ENCODE peak calls at places on chromosomes 7 and 10, in five cellular contexts. Y, F, A, N and U are unnamed samples. For H3K4me1, the result is how much of the 10 kb centered on the place peaks cover.

GRCh38 chr10:104796817-104797216 is 155.7 kb downstream of the SORCS3 start:
- DNase-seq in Y (no peak), F (no peak), A (no peak), N (no peak), U (no peak)

GRCh38 chr7:22485189-22485588 is 14.8 kb downstream of the STEAP1B start:
- DNase-seq in Y (no peak), F (peak), A (no peak), N (no peak), U (no peak)

GRCh38 chr7:39709768-39710291 is 86.5 kb downstream of the RALA start:
- DNase-seq in Y (no peak), F (peak), A (no peak), N (no peak), U (no peak)

GRCh38 chr10:62127975-62128374 is 140.7 kb downstream of the RTKN2 start:
- DNase-seq in Y (no peak), F (no peak), A (no peak), N (no peak), U (no peak)

GRCh38 chr7:77653572-77653971 is 42.7 kb upstream of the RSBN1L start:
- DNase-seq in Y (no peak), F (no peak), A (no peak), N (no peak), U (no peak)

GRCh38 chr10:117364121-117364960 is 10.9 kb downstream of the PDZD8 start:
- DNase-seq in Y (no peak), F (peak), A (no peak), N (no peak), U (no peak)

GRCh38 chr10:52571516-52572182 is 200.9 kb downstream of the MBL2 start:
- DNase-seq in Y (no peak), F (no peak), A (no peak), N (no peak), U (no peak)

GRCh38 chr10:72340510-72340895 is 14.2 kb downstream of the DNAJB12 start:
- DNase-seq in Y (peak), F (no peak), A (peak), N (peak), U (peak)

GRCh38 chr7:952548-953441 is 1.7 kb downstream of the ADAP1 start:
- DNase-seq in Y (no peak), F (no peak), A (peak), N (peak), U (no peak)

GRCh38 chr7:55794527-55794926 is 68.0 kb downstream of the SEPTIN14 start:
- DNase-seq in Y (no peak), F (no peak), A (no peak), N (no peak), U (no peak)

GRCh38 chr10:17229717-17229966 is 1.6 kb downstream of the VIM start:
- DNase-seq in Y (no peak), F (no peak), A (no peak), N (no peak), U (no peak)

GRCh38 chr10:16787361-16787791 is 29.8 kb downstream of the RSU1 start:
- DNase-seq in Y (peak), F (no peak), A (no peak), N (no peak), U (no peak)

GRCh38 chr7:6453737-6454136 is 6.0 kb upstream of the DAGLB start:
- DNase-seq in Y (no peak), F (peak), A (no peak), N (no peak), U (no peak)

GRCh38 chr7:131648491-131648890 is 92.1 kb upstream of the PODXL start:
- DNase-seq in Y (no peak), F (no peak), A (no peak), N (no peak), U (no peak)

GRCh38 chr10:29627201-29628105 is 7.3 kb downstream of the SVIL start:
- DNase-seq in Y (no peak), F (peak), A (no peak), N (no peak), U (no peak)

GRCh38 chr7:32515890-32516550 is 20.7 kb downstream of the AVL9 start:
- DNase-seq in Y (no peak), F (peak), A (no peak), N (no peak), U (no peak)

GRCh38 chr7:22697897-22698645 is 28.9 kb upstream of the IL6 start:
- DNase-seq in Y (no peak), F (no peak), A (peak), N (no peak), U (no peak)

GRCh38 chr10:30817541-30817940 is 188.0 kb upstream of the LYZL2 start:
- DNase-seq in Y (no peak), F (no peak), A (no peak), N (no peak), U (no peak)

GRCh38 chr10:78432582-78432981 is 398.9 kb downstream of the RPS24 start:
- DNase-seq in Y (no peak), F (no peak), A (no peak), N (peak), U (no peak)

GRCh38 chr7:4195650-4196049 is 486.4 kb upstream of the FOXK1 start:
- DNase-seq in Y (no peak), F (no peak), A (no peak), N (no peak), U (no peak)

GRCh38 chr10:26359670-26360069 is 78.5 kb upstream of the APBB1IP start:
- DNase-seq in Y (no peak), F (no peak), A (no peak), N (no peak), U (no peak)

GRCh38 chr7:93837245-93837644 is 53.3 kb downstream of the TFPI2 start:
- DNase-seq in Y (no peak), F (no peak), A (no peak), N (no peak), U (no peak)

GRCh38 chr7:131538071-131538790 is 18.2 kb downstream of the PODXL start:
- DNase-seq in Y (no peak), F (peak), A (no peak), N (no peak), U (no peak)

GRCh38 chr10:122373713-122374112 is 795 bp upstream of the PLEKHA1 start:
- DNase-seq in Y (no peak), F (peak), A (peak), N (no peak), U (no peak)

GRCh38 chr10:28219241-28219640 is 83.6 kb downstream of the MPP7 start:
- DNase-seq in Y (no peak), F (peak), A (no peak), N (no peak), U (no peak)

GRCh38 chr7:79090543-79090942 is 362.9 kb downstream of the MAGI2 start:
- DNase-seq in Y (no peak), F (peak), A (no peak), N (no peak), U (no peak)

GRCh38 chr7:137454169-137455166 is 110.9 kb upstream of the PTN start:
- DNase-seq in Y (no peak), F (peak), A (peak), N (no peak), U (no peak)

GRCh38 chr10:80133221-80133620 is 691 bp downstream of the PLAC9 start:
- DNase-seq in Y (no peak), F (no peak), A (no peak), N (peak), U (no peak)

GRCh38 chr10:117900280-117900679 is 146.5 kb downstream of the RAB11FIP2 start:
- DNase-seq in Y (no peak), F (no peak), A (no peak), N (no peak), U (no peak)

GRCh38 chr10:58028597-58029366 is 238.9 kb downstream of the IPMK start:
- DNase-seq in Y (no peak), F (peak), A (no peak), N (no peak), U (no peak)

GRCh38 chr10:109978481-109978880 is 29.3 kb upstream of the ADD3 start:
- DNase-seq in Y (peak), F (peak), A (peak), N (no peak), U (no peak)
- TF ChIP-seq CTCF in Y (peak), F (peak), A (peak), N (peak), U (no peak)

DNA sequence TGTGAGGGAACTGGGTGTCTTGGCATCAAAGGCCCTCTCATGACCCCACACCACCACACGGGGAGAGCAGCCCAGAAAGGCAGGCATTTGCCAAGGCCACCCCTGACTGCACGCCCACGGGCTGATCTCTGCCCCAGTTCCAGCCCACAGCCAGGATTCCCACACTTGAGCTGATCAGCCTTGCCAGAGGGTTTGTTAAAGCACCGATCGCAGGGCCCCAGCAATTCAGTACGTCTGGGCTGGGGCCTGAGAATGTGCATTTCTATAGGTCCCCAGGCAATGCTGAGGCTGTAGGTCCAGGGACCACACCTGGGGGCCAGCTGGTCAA is 103.9 kb downstream of the TNS3 start:
- DNase-seq in Y (no peak), F (peak), A (no peak), N (peak), U (no peak)
- H3K4me1 ChIP-seq in Y (under half), F (half or more), A (half or more), N (half or more), U (under half)

GRCh38 chr10:126969310-126969709 is 64.1 kb downstream of the DOCK1 start:
- DNase-seq in Y (no peak), F (no peak), A (peak), N (no peak), U (no peak)

GRCh38 chr10:126972622-126973414 is 67.6 kb downstream of the DOCK1 start:
- DNase-seq in Y (no peak), F (peak), A (no peak), N (no peak), U (no peak)

GRCh38 chr10:126977216-126977615 is 72.0 kb downstream of the DOCK1 start:
- DNase-seq in Y (no peak), F (no peak), A (no peak), N (no peak), U (no peak)

GRCh38 chr10:126979311-126979710 is 74.1 kb downstream of the DOCK1 start:
- DNase-seq in Y (no peak), F (no peak), A (no peak), N (no peak), U (no peak)

DNA sequence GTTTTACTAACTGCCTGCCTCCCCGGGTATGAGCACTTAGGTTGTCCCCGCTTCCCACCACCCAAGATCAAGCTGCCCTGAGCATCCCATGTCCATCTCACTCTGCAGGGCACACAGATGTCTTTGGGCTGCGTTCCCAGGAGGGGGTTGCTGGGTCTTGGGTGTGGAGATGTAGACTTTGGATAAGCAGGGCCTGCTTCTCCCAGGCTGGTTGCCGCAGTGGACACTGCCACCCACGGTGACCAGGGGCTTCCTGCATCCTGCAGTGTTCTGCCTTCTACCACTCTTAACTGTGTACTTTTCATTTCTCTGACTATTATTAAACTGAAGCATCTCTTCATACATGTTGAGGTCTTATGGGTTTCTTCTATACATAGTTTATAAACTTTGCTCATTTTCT is 70.0 kb downstream of the DOCK1 start:
- DNase-seq in Y (no peak), F (no peak), A (no peak), N (no peak), U (no peak)
- TF ChIP-seq CTCF in Y (no peak), F (no peak), A (no peak), N (no peak), U (no peak)

GRCh38 chr10:110858297-110858934 is 13.3 kb upstream of the PDCD4 start:
- DNase-seq in Y (no peak), F (no peak), A (peak), N (no peak), U (no peak)
- H3K4me1 ChIP-seq in Y (half or more), F (under half), A (under half), N (under half), U (under half)